ENCODE peak calls at places on chromosome 3, in four cellular contexts. V, G, E and X are unnamed samples.

GRCh38 chr3:52890735-52891134 is 6.6 kb downstream of the STIMATE start:
- DNase-seq in V (peak; percentile 32), E (no peak), G (no peak), X (no peak)

GRCh38 chr3:139561959-139562676 is 22.6 kb upstream of the RBP1 start:
- DNase-seq in V (peak; percentile 56), E (no peak), G (peak; percentile 47), X (peak; percentile 45)

GRCh38 chr3:139309046-139309660 is 34.7 kb upstream of the MRPS22 start:
- DNase-seq in G (no peak), E (no peak), V (no peak), X (no peak)

GRCh38 chr3:111848246-111848645 is 10.8 kb upstream of the PHLDB2 start:
- DNase-seq in G (no peak), V (no peak), E (no peak), X (peak; percentile 32)

GRCh38 chr3:184584001-184584891 is 22.7 kb downstream of the EPHB3 start:
- DNase-seq in V (no peak), G (no peak), E (peak; percentile 68), X (no peak)

GRCh38 chr3:150797155-150797554 is 34.2 kb upstream of the SIAH2 start:
- DNase-seq in V (no peak), G (no peak), E (no peak), X (no peak)

GRCh38 chr3:170102421-170102820 is 64.6 kb downstream of the GPR160 start:
- DNase-seq in E (no peak), V (no peak), G (no peak), X (no peak)

GRCh38 chr3:149588909-149589308 is 68.9 kb downstream of the WWTR1 start:
- DNase-seq in E (no peak), V (no peak), G (no peak), X (no peak)

GRCh38 chr3:178310833-178311380 is 225.3 kb upstream of the KCNMB2 start:
- DNase-seq in E (no peak), V (no peak), G (no peak), X (no peak)

GRCh38 chr3:62636235-62636826 is 238.9 kb downstream of the CADPS start:
- DNase-seq in G (no peak), V (no peak), E (no peak), X (no peak)

GRCh38 chr3:167940241-167940640 is 155.5 kb downstream of the GOLIM4 start:
- DNase-seq in G (no peak), V (no peak), E (no peak), X (peak; percentile 39)

GRCh38 chr3:161950318-161950717 is 453.7 kb downstream of the OTOL1 start:
- DNase-seq in G (no peak), V (no peak), E (no peak), X (no peak)

GRCh38 chr3:185657691-185658503 is 71.8 kb downstream of the SENP2 start:
- DNase-seq in E (no peak), G (no peak), V (no peak), X (no peak)

DNA sequence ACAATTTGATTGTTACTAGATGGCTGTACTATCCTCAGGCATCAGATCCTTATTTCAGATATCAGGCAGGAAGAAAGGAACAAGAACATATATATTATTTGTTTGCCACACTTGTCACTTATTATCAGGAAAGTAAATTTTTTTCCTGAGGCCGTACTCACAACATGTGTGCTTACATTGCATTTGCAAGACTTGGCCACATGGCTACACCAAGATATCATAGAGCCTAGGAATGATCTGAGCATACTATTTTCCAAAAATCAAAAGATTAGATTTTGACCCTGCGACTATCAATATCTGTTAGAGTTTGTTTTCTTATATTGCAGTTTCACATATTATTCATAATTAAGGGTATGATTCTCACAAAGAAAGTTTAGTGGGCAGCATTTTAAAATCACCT is 426.2 kb upstream of the BCHE start:
- DNase-seq in V (peak; percentile 17), E (no peak), G (no peak), X (no peak)
- TF ChIP-seq CTCF in V (peak; percentile 44), E (no peak), G (no peak), X (peak; percentile 66)

DNA sequence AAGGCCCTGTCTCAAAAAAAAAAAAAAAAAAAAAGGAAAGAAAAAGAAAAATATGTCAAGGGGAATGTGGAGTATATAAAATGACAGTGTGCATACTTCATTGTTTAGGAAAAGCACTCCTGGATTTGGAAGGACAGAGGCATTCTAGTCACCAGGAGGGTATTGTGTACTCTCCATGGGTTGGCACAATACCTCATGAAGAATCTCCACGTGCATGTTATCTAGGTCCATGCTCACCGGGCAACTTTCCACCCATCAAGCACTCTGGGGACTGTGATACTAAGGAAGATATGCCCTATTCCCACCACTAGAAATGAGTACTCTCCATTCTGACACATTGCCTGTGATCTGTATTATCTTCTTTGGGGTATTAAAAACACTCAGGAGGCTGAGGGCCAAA is 15.4 kb upstream of the KPNA1 start:
- DNase-seq in G (no peak), E (no peak), V (no peak), X (no peak)
- H2AFZ ChIP-seq in G (no peak overlapping the region), E (no peak overlapping the region), V (no peak overlapping the region), X (no peak overlapping the region)

DNA sequence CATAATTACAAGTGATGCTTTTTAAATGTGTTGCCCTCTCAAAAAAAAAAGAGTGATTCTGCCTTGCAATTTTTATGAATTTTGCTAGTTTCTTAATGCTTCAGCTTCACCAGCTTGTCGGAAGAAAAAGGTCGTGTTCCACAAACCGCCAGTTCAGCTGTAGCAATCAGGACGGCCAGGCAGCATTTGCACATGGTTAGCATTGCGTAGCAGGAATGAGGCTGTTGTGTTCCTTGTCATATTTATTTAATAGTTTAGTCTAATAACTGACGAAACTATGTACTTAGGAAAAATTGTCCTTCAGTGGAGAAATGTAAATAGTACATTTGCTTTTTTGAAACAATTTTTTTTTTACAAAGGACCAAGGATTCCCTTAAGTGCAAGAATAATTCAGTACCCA is 64.9 kb upstream of the SELENOK start:
- DNase-seq in V (no peak), G (no peak), E (no peak), X (no peak)
- TF ChIP-seq CTCF in V (no peak), G (no peak), E (no peak), X (no peak)

GRCh38 chr3:129794319-129795201 is 99.0 kb downstream of the TMCC1 start:
- DNase-seq in E (peak; percentile 63), V (peak; percentile 92), G (peak; percentile 22), X (peak; percentile 97)
- H2AFZ ChIP-seq in E (peak overlapping the region; percentile 60), V (peak overlapping the region; percentile 53), G (no peak overlapping the region), X (peak overlapping the region; percentile 36)

GRCh38 chr3:106399773-106400172 is 531.0 kb upstream of the CBLB start:
- DNase-seq in V (no peak), G (no peak), E (no peak), X (no peak)
- TF ChIP-seq CTCF in V (no peak), G (no peak), E (no peak), X (no peak)

GRCh38 chr3:59578129-59578528 is 528.3 kb upstream of the CFAP20DC start:
- DNase-seq in E (no peak), G (no peak), V (no peak), X (peak; percentile 38)

GRCh38 chr3:59575113-59576001 is 525.5 kb upstream of the CFAP20DC start:
- DNase-seq in V (peak; percentile 92), G (peak; percentile 53), E (peak; percentile 97), X (peak; percentile 70)

GRCh38 chr3:59580499-59580898 is 530.7 kb upstream of the CFAP20DC start:
- DNase-seq in G (no peak), V (peak; percentile 6), E (no peak), X (no peak)

GRCh38 chr3:59581000-59581399 is 531.2 kb upstream of the CFAP20DC start:
- DNase-seq in G (no peak), E (no peak), V (peak; percentile 73), X (peak; percentile 28)
- H2AFZ ChIP-seq in G (no peak overlapping the region), E (no peak overlapping the region), V (peak overlapping the region; percentile 44), X (no peak overlapping the region)

GRCh38 chr3:188077160-188077812 is 76.7 kb upstream of the LPP start:
- DNase-seq in V (no peak), E (no peak), G (no peak), X (no peak)
- TF ChIP-seq CTCF in V (no peak), E (no peak), G (no peak), X (no peak)

GRCh38 chr3:32977842-32978241 is 26.4 kb downstream of the CCR4 start:
- DNase-seq in G (no peak), E (no peak), V (no peak), X (no peak)
- H2AFZ ChIP-seq in G (no peak overlapping the region), E (no peak overlapping the region), V (no peak overlapping the region), X (no peak overlapping the region)

DNA sequence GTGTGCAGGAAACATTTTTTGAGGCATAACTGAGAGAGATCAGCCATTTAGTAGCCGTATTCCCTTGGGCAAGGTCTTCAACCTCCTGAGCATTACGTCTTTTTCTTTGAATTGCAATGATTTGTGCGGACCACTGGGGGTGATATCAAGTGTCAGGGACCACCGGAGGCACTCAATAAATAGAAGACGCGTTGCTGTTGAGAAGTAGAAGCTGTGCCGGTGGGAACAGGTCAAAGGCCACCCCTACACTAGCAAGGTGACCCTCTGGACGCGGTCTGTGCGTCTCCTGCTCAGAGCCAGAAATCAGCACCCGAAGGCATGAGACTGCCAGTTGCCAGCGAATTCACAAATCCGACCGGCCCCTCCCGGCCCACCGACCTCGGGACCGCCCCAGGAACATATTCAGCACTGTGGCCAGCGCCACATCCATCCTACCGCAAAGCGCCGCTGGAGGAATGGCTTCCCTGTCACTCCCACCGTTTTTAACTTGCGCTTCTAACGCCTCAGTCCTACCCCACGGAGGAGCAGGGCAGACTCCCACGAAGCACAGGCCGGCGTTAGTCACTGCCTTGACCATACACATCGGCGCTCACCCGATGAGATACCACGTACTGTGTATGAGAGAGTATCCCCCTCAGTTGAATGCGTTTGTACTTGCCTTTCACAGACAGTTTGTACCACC is 1.4 kb upstream of the GHSR start:
- DNase-seq in E (peak; percentile 84), V (no peak), G (no peak), X (peak; percentile 21)
- TF ChIP-seq CTCF in E (peak; percentile 10), V (no peak), G (no peak), X (no peak)

GRCh38 chr3:109155828-109156227 is 19.3 kb downstream of the C3orf85 start:
- DNase-seq in G (no peak), E (no peak), V (no peak), X (no peak)

GRCh38 chr3:109165905-109166304 is 29.4 kb downstream of the C3orf85 start:
- DNase-seq in V (no peak), G (no peak), E (no peak), X (no peak)

GRCh38 chr3:109161487-109162108 is 25.1 kb downstream of the C3orf85 start:
- DNase-seq in E (no peak), G (peak; percentile 46), V (no peak), X (no peak)
- H2AFZ ChIP-seq in E (no peak overlapping the region), G (no peak overlapping the region), V (no peak overlapping the region), X (no peak overlapping the region)